ENCODE peak calls at places on chromosome 3, in nine cellular contexts. S is WTC11, I is GM13977, G is activated gamma-delta T cell treated with Interleukin-2 at 50 U/mL for 16 hours, J is midbrain, L is PC-9, Z is breast epithelium, U is putamen, B is A673. P is an unnamed sample.

GRCh38 chr3:146337991-146338390 is 87.1 kb upstream of the PLSCR4 start:
- DNase-seq in S (no peak), I (no peak), G (no peak), J (no peak), L (no peak), Z (no peak), U (no peak), B (no peak), P (no peak)

GRCh38 chr3:141129049-141130038 is 78.2 kb downstream of the SPSB4 start:
- DNase-seq in S (no peak), I (no peak), G (no peak), J (no peak), L (no peak), Z (no peak), U (no peak), B (no peak), P (no peak)

GRCh38 chr3:99714146-99714545 is 75.8 kb downstream of the COL8A1 start:
- DNase-seq in S (no peak), I (no peak), G (no peak), J (no peak), L (no peak), Z (no peak), U (no peak), B (no peak), P (no peak)

GRCh38 chr3:62622553-62623174 is 249.3 kb upstream of the FEZF2 start:
- DNase-seq in S (no peak), I (peak; percentile 10), G (no peak), J (peak; percentile 76), L (no peak), Z (no peak), U (peak; percentile 26), B (peak; percentile 48), P (peak; percentile 15)

GRCh38 chr3:113783463-113783862 is 36.6 kb downstream of the ATP6V1A start:
- DNase-seq in S (no peak), I (peak; percentile 61), G (no peak), J (no peak), L (peak; percentile 14), Z (no peak), U (no peak), B (peak; percentile 78), P (no peak)

GRCh38 chr3:69174435-69174834 is 52.0 kb upstream of the LMOD3 start:
- DNase-seq in S (no peak), I (no peak), G (no peak), J (no peak), L (no peak), Z (no peak), U (no peak), B (no peak), P (no peak)

GRCh38 chr3:41173926-41174702 is 25.2 kb upstream of the CTNNB1 start:
- DNase-seq in S (no peak), I (no peak), G (no peak), J (no peak), L (no peak), Z (no peak), U (no peak), B (no peak), P (no peak)

GRCh38 chr3:170985304-170985703 is 41.2 kb downstream of the SLC2A2 start:
- DNase-seq in S (no peak), I (no peak), G (no peak), J (no peak), L (no peak), Z (no peak), U (no peak), B (no peak), P (no peak)

P was measured in GM12864.